ENCODE peak calls at places on chromosomes 3 and 15, in four cellular contexts. Z is esophagus squamous epithelium; Y is HCT116; M is CD8-positive, alpha-beta memory T cell. V is an unnamed sample. For H3K9me3, the result is how much of the 10 kb centered on the place peaks cover.

GRCh38 chr3:22898558-22898957 is 304.6 kb upstream of the UBE2E2 start:
- DNase-seq in Z (no peak), Y (no peak), M (no peak), V (no peak)

GRCh38 chr3:110995461-110996226 is 76.0 kb upstream of the NECTIN3 start:
- DNase-seq in Z (no peak), M (no peak), Y (no peak), V (no peak)

GRCh38 chr15:52115598-52116427 is 3.2 kb upstream of the BCL2L10 start:
- DNase-seq in M (no peak), Z (no peak), Y (no peak), V (no peak)

GRCh38 chr3:147939425-147940196 is 530.4 kb downstream of the ZIC1 start:
- DNase-seq in Z (no peak), Y (no peak), M (no peak), V (no peak)

GRCh38 chr3:43288366-43288765 is 2.0 kb downstream of the SNRK start:
- DNase-seq in M (peak), Y (no peak), Z (no peak), V (no peak)

GRCh38 chr3:124277516-124277890 is 285.6 kb upstream of the ROPN1 start:
- DNase-seq in M (no peak), Z (no peak), Y (no peak), V (no peak)

GRCh38 chr3:11835028-11835639 is 11.6 kb downstream of the TAMM41 start:
- DNase-seq in Y (no peak), M (no peak), Z (no peak), V (no peak)

GRCh38 chr3:97958396-97958795 is 13.8 kb downstream of the RIOX2 start:
- DNase-seq in Y (no peak), M (no peak), Z (no peak), V (no peak)

GRCh38 chr3:32202496-32202895 is 36.0 kb upstream of the CMTM8 start:
- DNase-seq in Z (no peak), M (no peak), Y (no peak), V (no peak)

GRCh38 chr15:23457890-23458289 is 10.8 kb upstream of the GOLGA6L2 start:
- DNase-seq in M (no peak), Z (no peak), Y (no peak), V (no peak)

GRCh38 chr15:57494575-57494974 is 97.1 kb upstream of the MYZAP start:
- DNase-seq in Z (no peak), M (no peak), Y (no peak), V (no peak)

GRCh38 chr15:28914483-28915023 is 28.8 kb downstream of the APBA2 start:
- DNase-seq in M (no peak), Z (no peak), Y (no peak), V (no peak)

GRCh38 chr3:143122608-143123352 is 3.2 kb downstream of the CHST2 start:
- DNase-seq in M (no peak), Y (no peak), Z (no peak), V (no peak)

GRCh38 chr15:33985751-33986150 is 17.5 kb downstream of the CHRM5 start:
- DNase-seq in Z (no peak), M (no peak), Y (no peak), V (no peak)

GRCh38 chr15:37015025-37015424 is 85.3 kb downstream of the MEIS2 start:
- DNase-seq in Y (no peak), Z (no peak), M (no peak), V (no peak)

DNA sequence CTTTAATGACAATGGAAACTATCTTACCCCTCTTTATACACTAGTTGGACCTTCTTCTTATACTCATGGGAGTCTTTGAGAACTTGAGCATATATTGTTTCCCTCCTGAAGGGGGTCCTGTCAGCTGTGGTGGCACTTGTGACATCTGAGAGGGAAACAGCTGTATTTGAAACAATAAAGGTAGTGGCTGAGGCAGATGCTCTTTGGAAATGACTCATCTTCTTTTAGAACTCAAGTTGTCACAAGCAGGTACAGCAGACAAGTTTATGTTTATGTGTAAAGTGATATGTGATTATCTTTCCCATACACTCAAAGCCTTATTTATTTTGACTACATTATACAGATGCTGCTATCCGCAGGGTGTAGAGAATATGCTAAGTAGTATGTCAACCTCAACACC is 220.0 kb upstream of the GRM7 start:
- DNase-seq in Y (no peak), M (no peak), Z (no peak), V (no peak)
- H3K9me3 ChIP-seq in Y (under half), M (under half), Z (under half), V (under half)

DNA sequence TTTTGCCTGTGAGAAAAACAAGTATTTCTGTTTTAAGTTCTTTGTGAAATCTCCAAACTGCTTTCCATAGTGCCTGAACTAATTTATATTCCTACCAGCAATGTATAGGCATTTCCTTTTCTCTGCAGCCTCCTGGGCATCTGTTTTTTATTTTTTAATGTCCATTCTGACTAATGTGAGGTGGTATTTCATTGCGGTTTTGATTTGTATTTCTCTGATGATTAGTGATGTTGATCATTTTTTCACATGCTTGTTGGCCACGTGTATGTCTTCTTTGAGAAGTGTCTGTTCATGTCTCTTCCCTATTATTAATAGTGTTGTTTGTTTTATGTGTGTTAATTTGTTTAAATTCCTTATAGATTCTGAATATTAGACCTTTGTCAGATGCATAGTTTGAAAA is 820.5 kb downstream of the MCTP2 start:
- DNase-seq in M (no peak), Z (no peak), Y (no peak), V (no peak)
- H3K9me3 ChIP-seq in M (under half), Z (under half), Y (under half), V (under half)

GRCh38 chr15:95439812-95440380 is 890.6 kb upstream of the NR2F2 start:
- DNase-seq in M (no peak), Y (no peak), Z (no peak), V (no peak)
- H3K9me3 ChIP-seq in M (under half), Y (under half), Z (under half), V (under half)

DNA sequence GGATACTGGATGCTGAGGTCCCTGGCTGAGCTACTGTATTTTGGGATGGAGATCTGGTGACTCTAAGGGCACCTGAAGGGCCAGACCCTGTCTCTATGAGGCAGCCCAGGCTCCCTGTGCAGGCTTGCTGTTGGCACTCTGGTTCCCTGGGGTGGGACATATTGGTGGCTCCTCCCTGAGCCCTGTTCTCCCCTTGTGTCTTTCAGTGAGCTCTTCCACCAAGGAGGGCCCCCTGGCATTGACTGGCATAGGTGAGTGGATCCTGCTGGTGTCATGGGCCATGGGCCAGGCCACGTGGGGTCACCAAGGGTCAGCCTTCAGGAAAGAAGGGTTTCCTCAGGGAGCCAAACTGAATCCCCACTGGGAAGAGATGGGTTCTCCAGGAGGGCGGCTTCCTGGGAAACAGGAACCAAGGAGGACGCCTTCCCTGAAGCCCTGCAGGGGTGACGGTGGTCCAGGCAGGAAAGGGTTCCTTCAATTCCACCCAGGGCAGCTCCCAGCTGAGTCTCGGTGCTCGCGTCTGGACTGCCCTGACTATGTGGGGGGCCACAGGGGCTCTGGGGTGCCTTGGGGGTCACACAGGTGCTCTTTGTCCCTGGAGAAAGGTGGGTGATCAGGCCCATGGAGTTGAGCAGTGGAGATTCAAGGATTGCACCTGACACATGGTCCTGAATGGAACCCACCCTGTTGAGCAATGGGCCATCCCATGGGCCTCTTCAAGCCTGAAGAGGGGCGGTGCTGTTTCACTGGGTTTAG is 220.4 kb downstream of the SNRPN start:
- DNase-seq in M (no peak), Y (no peak), Z (no peak), V (no peak)
- H3K9me3 ChIP-seq in M (under half), Y (under half), Z (half or more), V (under half)

GRCh38 chr15:100383302-100384107 is 41.7 kb upstream of the ADAMTS17 start:
- DNase-seq in Z (no peak), Y (peak), M (peak), V (no peak)

GRCh38 chr15:100385300-100385699 is 43.5 kb upstream of the ADAMTS17 start:
- DNase-seq in Y (no peak), Z (no peak), M (no peak), V (no peak)

DNA sequence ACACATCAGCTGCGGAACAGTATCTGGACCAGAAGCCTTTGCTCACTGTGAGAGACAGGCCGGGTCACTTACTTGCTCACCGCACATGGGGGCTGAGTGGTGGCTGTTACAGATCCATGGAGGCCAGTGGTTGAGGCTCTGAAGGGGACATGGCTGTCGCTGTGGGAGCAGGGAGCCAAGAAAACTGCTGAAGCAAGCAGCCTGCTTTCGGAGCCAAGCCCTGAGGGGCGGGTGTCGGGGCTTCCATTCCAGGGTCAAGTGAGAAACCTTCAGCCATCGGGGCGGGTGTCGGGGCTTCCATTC is 42.3 kb upstream of the ADAMTS17 start:
- DNase-seq in M (no peak), Y (no peak), Z (no peak), V (no peak)
- H3K9me3 ChIP-seq in M (under half), Y (under half), Z (under half), V (under half)

GRCh38 chr15:79027532-79028410 is 62.8 kb downstream of the RASGRF1 start:
- DNase-seq in Y (no peak), M (no peak), Z (no peak), V (no peak)

GRCh38 chr15:79025802-79026201 is 64.8 kb downstream of the RASGRF1 start:
- DNase-seq in M (no peak), Z (no peak), Y (no peak), V (no peak)

GRCh38 chr15:79025201-79025600 is 65.4 kb downstream of the RASGRF1 start:
- DNase-seq in M (no peak), Y (no peak), Z (no peak), V (no peak)

GRCh38 chr15:79023918-79024317 is 66.7 kb downstream of the RASGRF1 start:
- DNase-seq in Z (no peak), M (no peak), Y (no peak), V (no peak)

GRCh38 chr15:79023546-79023890 is 67.1 kb downstream of the RASGRF1 start:
- DNase-seq in Z (no peak), M (no peak), Y (no peak), V (no peak)
- H3K9me3 ChIP-seq in Z (under half), M (under half), Y (under half), V (under half)

DNA sequence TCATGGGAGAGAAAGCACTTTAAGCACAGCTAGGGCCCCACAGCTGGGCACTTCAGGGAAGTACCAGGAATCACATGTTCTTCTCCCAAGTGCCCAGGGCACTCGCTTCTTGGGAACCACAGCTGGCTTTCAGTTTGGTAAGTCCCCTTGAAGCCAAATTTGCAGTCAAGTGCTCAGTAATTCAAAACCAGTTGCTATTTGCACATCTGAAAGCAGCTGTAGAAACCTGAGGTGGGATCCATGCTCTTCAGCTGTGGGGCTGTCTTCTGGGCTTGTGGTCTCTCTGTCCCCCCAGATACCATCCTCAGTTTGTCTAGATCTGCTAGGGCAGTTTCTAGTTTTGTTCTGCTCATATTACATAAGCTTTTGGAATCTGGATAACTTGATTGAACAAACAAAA is 12.9 kb downstream of the GABRA5 start:
- DNase-seq in Z (no peak), M (no peak), Y (no peak), V (no peak)
- H3K9me3 ChIP-seq in Z (under half), M (under half), Y (under half), V (under half)

GRCh38 chr3:179493260-179493659 is 42.0 kb upstream of the GNB4 start:
- DNase-seq in M (no peak), Z (no peak), Y (no peak), V (no peak)

GRCh38 chr3:179495483-179495882 is 44.2 kb upstream of the GNB4 start:
- DNase-seq in Z (no peak), Y (no peak), M (no peak), V (no peak)
- H3K9me3 ChIP-seq in Z (under half), Y (under half), M (under half), V (under half)

GRCh38 chr3:41638381-41638780 is 323.5 kb downstream of the ULK4 start:
- DNase-seq in M (no peak), Y (no peak), Z (no peak), V (no peak)
- H3K9me3 ChIP-seq in M (under half), Y (under half), Z (under half), V (under half)